ENCODE peak calls at places on chromosomes 16 and 17, in four cellular contexts. O, Y, J and H are unnamed samples.

GRCh38 chr17:73576556-73576955 is 67.7 kb downstream of the SDK2 start:
- DNase-seq in O (no peak), Y (no peak), J (no peak), H (no peak)

GRCh38 chr16:85759631-85760419 is 8.9 kb upstream of the C16orf74 start:
- DNase-seq in O (peak; percentile 66), Y (peak; percentile 40), J (no peak), H (no peak)

GRCh38 chr17:50200447-50201225 is 795 bp downstream of the COL1A1 start:
- DNase-seq in O (peak; percentile 95), Y (peak; percentile 86), J (peak; percentile 68), H (peak; percentile 39)

GRCh38 chr17:11391134-11391533 is 150.1 kb downstream of the SHISA6 start:
- DNase-seq in O (peak; percentile 0), Y (no peak), J (no peak), H (no peak)

GRCh38 chr16:78780808-78781207 is 681.4 kb downstream of the WWOX start:
- DNase-seq in O (no peak), Y (no peak), J (no peak), H (no peak)

GRCh38 chr16:71384073-71384724 is 25.7 kb downstream of the CALB2 start:
- DNase-seq in O (no peak), Y (no peak), J (no peak), H (no peak)

GRCh38 chr17:73710095-73710592 is 65.9 kb upstream of the SDK2 start:
- DNase-seq in O (peak; percentile 90), Y (peak; percentile 83), J (no peak), H (peak; percentile 79)

GRCh38 chr17:19905514-19905913 is 37.8 kb upstream of the ULK2 start:
- DNase-seq in O (no peak), Y (no peak), J (no peak), H (no peak)

GRCh38 chr17:76736349-76737081 is 616 bp downstream of the SRSF2 start:
- DNase-seq in O (peak; percentile 63), Y (peak; percentile 73), J (no peak), H (peak; percentile 29)

GRCh38 chr17:34756670-34757021 is 177.3 kb downstream of the TMEM132E start:
- DNase-seq in O (no peak), Y (peak; percentile 69), J (no peak), H (no peak)

GRCh38 chr16:77234611-77235010 is 35.4 kb downstream of the SYCE1L start:
- DNase-seq in O (peak; percentile 69), Y (no peak), J (no peak), H (peak; percentile 14)

GRCh38 chr17:57020208-57020607 is 42.3 kb downstream of the SCPEP1 start:
- DNase-seq in O (no peak), Y (no peak), J (no peak), H (no peak)

GRCh38 chr17:64499805-64500486 is 3.1 kb upstream of the POLG2 start:
- DNase-seq in O (no peak), Y (no peak), J (no peak), H (no peak)

GRCh38 chr17:21452377-21453143 is 76.4 kb downstream of the KCNJ12 start:
- DNase-seq in O (peak; percentile 82), Y (no peak), J (no peak), H (peak; percentile 18)

GRCh38 chr17:81436294-81436849 is 41.1 kb downstream of the BAHCC1 start:
- DNase-seq in O (no peak), Y (peak; percentile 75), J (no peak), H (no peak)

GRCh38 chr16:1505073-1505844 is 12.1 kb downstream of the TELO2 start:
- DNase-seq in O (no peak), Y (no peak), J (no peak), H (no peak)

GRCh38 chr17:48751733-48752398 is 23.3 kb upstream of the HOXB13 start:
- DNase-seq in O (no peak), Y (no peak), J (no peak), H (no peak)

GRCh38 chr16:11090947-11091785 is 146.8 kb downstream of the CLEC16A start:
- DNase-seq in O (no peak), Y (no peak), J (no peak), H (no peak)

GRCh38 chr17:76884995-76885896 is 17.0 kb downstream of the MGAT5B start:
- DNase-seq in O (peak; percentile 56), Y (peak; percentile 62), J (no peak), H (no peak)

GRCh38 chr16:31043352-31043751 is 10.0 kb downstream of the STX4 start:
- DNase-seq in O (no peak), Y (no peak), J (no peak), H (no peak)

GRCh38 chr17:74271281-74271680 is 2.8 kb upstream of the DNAI2 start:
- DNase-seq in O (peak; percentile 42), Y (no peak), J (no peak), H (no peak)

GRCh38 chr17:79950306-79950705 is 85.4 kb downstream of the TBC1D16 start:
- DNase-seq in O (peak; percentile 65), Y (no peak), J (no peak), H (no peak)

GRCh38 chr16:1361685-1362360 is 10.1 kb downstream of the GNPTG start:
- DNase-seq in O (no peak), Y (no peak), J (no peak), H (no peak)

GRCh38 chr16:84889066-84889465 is 69.3 kb downstream of the CRISPLD2 start:
- DNase-seq in O (no peak), Y (no peak), J (no peak), H (no peak)

GRCh38 chr16:46612121-46612520 is 9.1 kb downstream of the SHCBP1 start:
- DNase-seq in O (no peak), Y (no peak), J (no peak), H (no peak)

GRCh38 chr16:23171234-23171948 is 11.2 kb upstream of the SCNN1G start:
- DNase-seq in O (no peak), Y (no peak), J (no peak), H (no peak)